ENCODE peak calls at places on chromosome 19, in five cellular contexts. M is activated T-helper 9 cell treated with anti-CD3 and anti-CD28 coated beads, Interleukin-2, amount 50 U/mL, for 16 hours; R is naive thymus-derived CD8-positive, alpha-beta T cell; V is CD8-positive, alpha-beta memory T cell; P is RWPE1. L is an unnamed sample.

GRCh38 chr19:19140476-19140875 is 2.2 kb upstream of the TMEM161A start:
- DNase-seq in M (no peak), R (no peak), V (no peak), P (no peak), L (no peak)

GRCh38 chr19:55109527-55110291 is 7.7 kb downstream of the PPP1R12C start:
- DNase-seq in M (no peak), R (no peak), V (no peak), P (no peak), L (no peak)

GRCh38 chr19:730382-730668 is 20.6 kb upstream of the MISP start:
- DNase-seq in M (no peak), R (no peak), V (no peak), P (no peak), L (no peak)

GRCh38 chr19:32921624-32922023 is 50.1 kb downstream of the CEP89 start:
- DNase-seq in M (no peak), R (no peak), V (no peak), P (no peak), L (no peak)

GRCh38 chr19:5953680-5954213 is 24.2 kb downstream of the RANBP3 start:
- DNase-seq in M (peak), R (no peak), V (no peak), P (no peak), L (peak)

GRCh38 chr19:1259873-1260748 is 9.0 kb upstream of the CIRBP start:
- DNase-seq in M (no peak), R (peak), V (peak), P (peak), L (no peak)

GRCh38 chr19:1651061-1651547 is 1.3 kb downstream of the TCF3 start:
- DNase-seq in M (peak), R (peak), V (peak), P (peak), L (peak)

GRCh38 chr19:48121909-48122371 is 11.3 kb upstream of the PLA2G4C start:
- DNase-seq in M (no peak), R (no peak), V (no peak), P (peak), L (no peak)

GRCh38 chr19:30224689-30225606 is 147.2 kb upstream of the ZNF536 start:
- DNase-seq in M (no peak), R (no peak), V (no peak), P (no peak), L (peak)

GRCh38 chr19:13089139-13089856 is 13.4 kb downstream of the LYL1 start:
- DNase-seq in M (no peak), R (no peak), V (no peak), P (peak), L (no peak)

GRCh38 chr19:3840804-3841203 is 28.0 kb downstream of the ZFR2 start:
- DNase-seq in M (no peak), R (no peak), V (no peak), P (no peak), L (no peak)

GRCh38 chr19:21084343-21084742 is 2.3 kb downstream of the ZNF714 start:
- DNase-seq in M (no peak), R (no peak), V (no peak), P (peak), L (peak)

GRCh38 chr19:41897820-41898219 is 14.8 kb downstream of the ARHGEF1 start:
- DNase-seq in M (no peak), R (no peak), V (no peak), P (no peak), L (no peak)

GRCh38 chr19:13622727-13623126 is 116.4 kb upstream of the CACNA1A start:
- DNase-seq in M (no peak), R (no peak), V (no peak), P (no peak), L (no peak)

L was measured in GM03348.